ENCODE peak calls at places on chromosome 10, in nine cellular contexts. W is HEK293T; G is fibroblast of the aortic adventitia; Z is activated naive CD4-positive, alpha-beta T cell treated with anti-CD3 and anti-CD28 coated beads, Interleukin-2, amount 10 ng/mL, durations not matched to agents 7 days and 5 days; H is suprapubic skin; Q is HT-29; X is LNCaP clone FGC; F is ovary; I is naive thymus-derived CD8-positive, alpha-beta T cell. L is an unnamed sample.

GRCh38 chr10:114246679-114247305 is 7.7 kb downstream of the VWA2 start:
- DNase-seq in W (no peak), G (no peak), Z (no peak), H (no peak), Q (peak; percentile 66), X (no peak), F (no peak), I (no peak), L (peak; percentile 81)

GRCh38 chr10:14623931-14624330 is 150.8 kb downstream of the FAM107B start:
- DNase-seq in W (no peak), G (no peak), Z (no peak), H (no peak), Q (no peak), X (no peak), F (no peak), I (no peak), L (no peak)

GRCh38 chr10:33073641-33074410 is 115.8 kb upstream of the ITGB1 start:
- DNase-seq in W (no peak), G (peak; percentile 68), Z (no peak), H (no peak), Q (no peak), X (no peak), F (no peak), I (no peak), L (no peak)

GRCh38 chr10:87685832-87686589 is 26.3 kb downstream of the PAPSS2 start:
- DNase-seq in W (no peak), G (no peak), Z (no peak), H (no peak), Q (peak; percentile 30), X (no peak), F (no peak), I (no peak), L (no peak)

GRCh38 chr10:17616403-17617030 is 657 bp downstream of the HACD1 start:
- DNase-seq in W (peak; percentile 54), G (peak; percentile 43), Z (peak; percentile 55), H (peak; percentile 84), Q (peak; percentile 73), X (no peak), F (peak; percentile 52), I (no peak), L (peak; percentile 74)

GRCh38 chr10:30811665-30812017 is 182.1 kb upstream of the LYZL2 start:
- DNase-seq in W (no peak), G (peak; percentile 85), Z (no peak), H (no peak), Q (no peak), X (no peak), F (no peak), I (no peak), L (no peak)

GRCh38 chr10:33293531-33294170 is 40.8 kb downstream of the NRP1 start:
- DNase-seq in W (no peak), G (no peak), Z (no peak), H (no peak), Q (no peak), X (no peak), F (no peak), I (no peak), L (no peak)

GRCh38 chr10:46234431-46235060 is 52.3 kb upstream of the ANTXRL start:
- DNase-seq in W (no peak), G (no peak), Z (no peak), H (peak; percentile 47), Q (no peak), X (no peak), F (no peak), I (peak; percentile 26), L (no peak)

GRCh38 chr10:29056729-29057128 is 232.1 kb upstream of the LYZL1 start:
- DNase-seq in W (no peak), G (no peak), Z (no peak), H (no peak), Q (no peak), X (no peak), F (no peak), I (no peak), L (no peak)

GRCh38 chr10:1050145-1050544 is 1.2 kb upstream of the IDI1 start:
- DNase-seq in W (no peak), G (peak; percentile 34), Z (peak; percentile 46), H (no peak), Q (peak; percentile 57), X (no peak), F (no peak), I (no peak), L (peak; percentile 25)

GRCh38 chr10:71948496-71949067 is 15.6 kb upstream of the CHST3 start:
- DNase-seq in W (no peak), G (no peak), Z (no peak), H (no peak), Q (no peak), X (no peak), F (no peak), I (no peak), L (no peak)

GRCh38 chr10:124242365-124242764 is 149.0 kb upstream of the CHST15 start:
- DNase-seq in W (no peak), G (no peak), Z (no peak), H (peak; percentile 62), Q (no peak), X (no peak), F (no peak), I (no peak), L (no peak)

GRCh38 chr10:91635401-91636400 is 2.8 kb upstream of the PPP1R3C start:
- DNase-seq in W (peak; percentile 59), G (peak; percentile 91), Z (peak; percentile 64), H (no peak), Q (peak; percentile 90), X (peak; percentile 60), F (peak; percentile 83), I (peak; percentile 70), L (peak; percentile 66)

GRCh38 chr10:21989453-21990154 is 13.9 kb downstream of the DNAJC1 start:
- DNase-seq in W (peak; percentile 49), G (peak; percentile 72), Z (peak; percentile 56), H (no peak), Q (peak; percentile 64), X (no peak), F (peak; percentile 43), I (peak; percentile 65), L (peak; percentile 32)

GRCh38 chr10:17891435-17891834 is 60.3 kb upstream of the SLC39A12 start:
- DNase-seq in W (no peak), G (no peak), Z (no peak), H (no peak), Q (no peak), X (peak; percentile 7), F (no peak), I (no peak), L (no peak)

GRCh38 chr10:111767661-111768060 is 415.9 kb downstream of the GPAM start:
- DNase-seq in W (no peak), G (no peak), Z (no peak), H (no peak), Q (no peak), X (no peak), F (no peak), I (no peak), L (no peak)

GRCh38 chr10:132885451-132886210 is 56.7 kb downstream of the CFAP46 start:
- DNase-seq in W (no peak), G (no peak), Z (peak; percentile 15), H (peak; percentile 67), Q (no peak), X (no peak), F (peak; percentile 8), I (no peak), L (no peak)

GRCh38 chr10:22335204-22335956 is 9.9 kb upstream of the SPAG6 start:
- DNase-seq in W (no peak), G (peak; percentile 56), Z (peak; percentile 76), H (no peak), Q (no peak), X (no peak), F (peak; percentile 43), I (peak; percentile 85), L (no peak)

GRCh38 chr10:34254596-34254995 is 560.5 kb downstream of the PARD3 start:
- DNase-seq in W (no peak), G (peak; percentile 59), Z (no peak), H (no peak), Q (peak; percentile 29), X (no peak), F (no peak), I (no peak), L (peak; percentile 48)

L was measured in LoVo.